ENCODE peak calls at places on chromosomes 2 and 18, in seven cellular contexts. D, G, X, S, A, P and O are unnamed samples.

GRCh38 chr18:7601249-7601620 is 34.1 kb downstream of the PTPRM start:
- DNase-seq in S (no peak), D (no peak), G (no peak), A (no peak), X (no peak), P (no peak), O (no peak)

GRCh38 chr2:126657146-126657635 is 1.2 kb downstream of the GYPC start:
- DNase-seq in D (peak; percentile 76), G (peak; percentile 70), S (no peak), P (no peak), A (peak; percentile 40), X (peak; percentile 95), O (peak; percentile 45)

GRCh38 chr18:74142251-74142650 is 5.4 kb downstream of the FBXO15 start:
- DNase-seq in S (no peak), P (no peak), G (no peak), D (no peak), A (no peak), X (no peak), O (no peak)

GRCh38 chr18:23810396-23810795 is 121.1 kb downstream of the LAMA3 start:
- DNase-seq in G (no peak), D (no peak), A (no peak), X (no peak), S (no peak), P (no peak), O (no peak)

GRCh38 chr2:231810905-231811304 is 24.7 kb downstream of the COPS7B start:
- DNase-seq in G (no peak), A (no peak), S (no peak), X (no peak), D (no peak), P (no peak), O (no peak)

GRCh38 chr2:48551548-48551947 is 21.6 kb downstream of the STON1 start:
- DNase-seq in S (no peak), G (no peak), D (no peak), A (no peak), X (no peak), P (no peak), O (peak; percentile 65)

GRCh38 chr2:3188405-3188946 is 189.1 kb downstream of the EIPR1 start:
- DNase-seq in D (no peak), A (no peak), X (no peak), G (no peak), P (no peak), S (no peak), O (no peak)

GRCh38 chr2:192243488-192243887 is 48.8 kb upstream of the TMEFF2 start:
- DNase-seq in A (no peak), G (no peak), S (no peak), P (no peak), D (no peak), X (no peak), O (no peak)

GRCh38 chr2:65620026-65620425 is 187.6 kb upstream of the SPRED2 start:
- DNase-seq in S (no peak), X (no peak), D (no peak), P (no peak), G (no peak), A (no peak), O (no peak)

GRCh38 chr18:45739268-45739667 is 15.3 kb downstream of the SLC14A1 start:
- DNase-seq in D (no peak), A (no peak), X (no peak), G (no peak), S (no peak), P (no peak), O (no peak)

GRCh38 chr18:48941672-48942071 is 9.1 kb downstream of the SMAD7 start:
- DNase-seq in G (no peak), A (peak; percentile 41), P (no peak), X (no peak), S (no peak), D (no peak), O (no peak)

GRCh38 chr2:203584784-203585183 is 49.7 kb upstream of the RAPH1 start:
- DNase-seq in D (no peak), A (no peak), S (no peak), P (no peak), X (no peak), G (no peak), O (no peak)

GRCh38 chr2:101341901-101342624 is 33.6 kb upstream of the RNF149 start:
- DNase-seq in G (peak; percentile 62), P (peak; percentile 76), X (peak; percentile 84), S (no peak), D (peak; percentile 78), A (peak; percentile 74), O (peak; percentile 64)
- TF ChIP-seq POLR2A in G (no peak), P (no peak), X (no peak), S (no peak), D (no peak), A (no peak), O (no peak)

DNA sequence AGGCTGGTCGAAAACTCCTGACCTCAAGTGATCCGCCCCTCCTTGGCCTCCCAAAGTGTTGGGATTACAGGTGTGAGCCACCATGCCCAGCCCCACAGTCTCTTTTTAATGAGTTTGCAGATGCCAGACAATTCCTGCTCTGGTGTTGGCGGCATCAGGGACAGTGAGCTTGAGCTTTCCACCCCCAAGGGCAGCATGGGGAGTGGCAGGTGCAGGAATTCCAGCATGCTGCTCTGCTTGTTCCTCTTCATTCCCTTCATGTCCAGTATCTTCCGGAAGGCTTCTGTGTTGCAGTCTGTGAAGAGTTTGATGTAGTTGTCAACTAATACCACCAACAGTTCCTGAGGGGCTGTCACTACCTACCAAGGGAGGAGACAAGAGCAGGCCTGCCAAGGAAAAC is 137.3 kb downstream of the SS18 start:
- DNase-seq in P (no peak), G (no peak), S (no peak), X (no peak), D (no peak), A (no peak), O (no peak)
- H3K4me3 ChIP-seq in P (no peak overlapping the region), G (no peak overlapping the region), S (no peak overlapping the region), X (no peak overlapping the region), D (no peak overlapping the region), A (no peak overlapping the region), O (no peak overlapping the region)

DNA sequence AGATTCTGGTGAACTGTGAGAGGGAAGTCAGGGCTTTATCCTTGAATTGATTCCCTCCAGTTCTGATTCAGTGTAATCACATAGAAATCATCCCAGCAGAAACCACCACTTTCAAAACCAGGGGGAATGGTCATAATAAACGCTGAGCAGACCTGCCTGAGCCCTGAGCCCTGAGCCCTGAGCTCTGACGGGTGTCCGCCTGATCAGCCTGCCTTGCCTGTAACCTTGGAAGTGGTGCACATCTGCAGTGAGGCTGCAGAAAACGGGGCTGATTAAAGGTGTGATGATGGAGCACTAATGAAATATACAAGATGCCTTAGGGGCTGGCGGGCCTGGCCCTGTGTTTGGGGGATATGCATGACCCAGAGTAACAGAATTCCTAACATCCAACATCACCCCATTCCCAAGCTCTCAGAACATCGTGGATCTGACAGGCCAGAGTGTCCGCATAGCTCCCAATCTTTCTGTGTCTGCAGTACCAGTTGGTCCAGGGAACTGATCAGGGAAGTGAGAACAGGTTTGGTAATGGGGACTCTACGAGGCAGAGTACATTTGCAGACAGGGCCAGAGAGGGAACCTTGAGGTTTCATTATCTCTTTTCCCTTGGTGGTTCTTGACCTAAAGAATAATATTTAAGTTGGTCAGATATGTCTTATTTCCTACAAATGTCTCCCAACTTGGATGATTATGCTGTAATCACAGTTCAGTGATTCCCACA is 37.8 kb downstream of the KCTD18 start:
- DNase-seq in G (no peak), P (no peak), X (no peak), A (no peak), S (no peak), D (no peak), O (no peak)
- TF ChIP-seq CTCF in G (no peak), P (no peak), X (no peak), A (no peak), S (no peak), D (no peak), O (no peak)

GRCh38 chr2:37156071-37156856 is 516 bp downstream of the EIF2AK2 start:
- DNase-seq in P (peak; percentile 77), S (no peak), X (peak; percentile 87), G (peak; percentile 56), A (peak; percentile 52), D (peak; percentile 54), O (peak; percentile 88)
- TF ChIP-seq POLR2A in P (no peak), S (no peak), X (no peak), G (no peak), A (peak; percentile 39), D (no peak), O (no peak)

GRCh38 chr18:55321268-55322175 is 266.5 kb downstream of the TCF4 start:
- DNase-seq in P (peak; percentile 7), G (peak; percentile 94), A (peak; percentile 69), D (peak; percentile 87), X (peak; percentile 95), S (peak; percentile 95), O (peak; percentile 88)

GRCh38 chr18:55318864-55319516 is 269.0 kb downstream of the TCF4 start:
- DNase-seq in G (no peak), S (no peak), X (no peak), P (no peak), D (no peak), A (no peak), O (no peak)

GRCh38 chr18:55319517-55319905 is 268.5 kb downstream of the TCF4 start:
- DNase-seq in G (no peak), A (no peak), X (no peak), S (no peak), P (no peak), D (no peak), O (no peak)

GRCh38 chr18:55322176-55322735 is 265.7 kb downstream of the TCF4 start:
- DNase-seq in G (peak; percentile 90), X (peak; percentile 96), D (peak; percentile 75), P (peak; percentile 1), S (peak; percentile 92), A (peak; percentile 67), O (peak; percentile 94)

DNA sequence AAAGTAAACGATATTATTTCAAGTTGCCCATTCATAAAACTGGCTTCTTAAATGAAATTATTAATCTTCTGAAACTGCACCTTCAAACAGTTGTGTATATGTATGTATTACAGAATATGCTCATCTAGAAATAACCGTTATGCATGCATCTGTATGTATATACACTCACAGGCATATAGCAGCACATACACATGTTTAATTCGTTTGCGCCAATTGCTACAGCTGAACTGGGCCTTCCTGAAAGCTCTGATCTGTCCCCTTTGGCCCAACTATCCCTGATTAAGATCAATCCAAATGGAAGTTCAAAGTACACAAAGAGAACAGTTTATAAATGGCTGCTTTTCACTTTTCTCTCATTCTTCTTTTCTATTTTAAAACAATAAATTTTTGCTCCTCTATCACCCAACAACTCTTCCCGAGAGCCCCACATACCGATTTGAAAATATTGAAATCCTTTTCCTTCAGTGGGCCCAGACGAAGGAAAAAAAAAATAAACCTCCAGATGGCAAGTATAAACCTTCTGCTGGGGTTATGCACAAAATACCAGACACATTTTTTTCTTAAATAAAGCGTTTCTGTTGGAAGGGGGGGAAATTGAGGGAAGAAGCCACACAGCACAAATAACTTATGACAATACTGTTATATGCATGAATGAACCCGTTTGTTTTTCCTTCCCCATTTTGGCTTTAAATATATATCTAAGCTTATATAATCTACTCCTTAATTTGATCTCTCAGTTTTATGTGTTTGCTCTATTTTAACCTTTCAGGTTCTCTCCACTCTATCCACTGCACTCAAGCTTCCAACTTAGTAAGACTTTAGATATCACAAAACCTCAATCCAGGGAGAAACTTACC is 267.4 kb downstream of the TCF4 start:
- DNase-seq in S (no peak), G (no peak), P (no peak), D (no peak), A (no peak), X (no peak), O (no peak)
- H3K4me3 ChIP-seq in S (peak overlapping the region; percentile 56), G (peak overlapping the region; percentile 54), P (no peak overlapping the region), D (peak overlapping the region; percentile 17), A (no peak overlapping the region), X (peak overlapping the region; percentile 48), O (peak overlapping the region; percentile 29)